ENCODE peak calls at places on chromosomes 16 and 17, in four cellular contexts. One of them, this sample, is unnamed.

GRCh38 chr17:1228752-1229353 is 41.4 kb upstream of the BHLHA9 start:
- DNase-seq in tibial nerve: no peak
- DNase-seq in AG04449: no peak
- DNase-seq in ascending aorta: no peak
- DNase-seq in this sample: no peak

GRCh38 chr17:73197141-73197540 is 4.3 kb downstream of the COG1 start:
- DNase-seq in tibial nerve: no peak
- DNase-seq in AG04449: no peak
- DNase-seq in ascending aorta: no peak
- DNase-seq in this sample: no peak

GRCh38 chr16:47046726-47047602 is 73.5 kb upstream of the DNAJA2 start:
- DNase-seq in tibial nerve: no peak
- DNase-seq in AG04449: no peak
- DNase-seq in ascending aorta: no peak
- DNase-seq in this sample: no peak

GRCh38 chr17:53090770-53091169 is 732.0 kb upstream of the KIF2B start:
- DNase-seq in tibial nerve: no peak
- DNase-seq in AG04449: no peak
- DNase-seq in ascending aorta: no peak
- DNase-seq in this sample: no peak

GRCh38 chr17:80847506-80848230 is 144.0 kb upstream of the CHMP6 start:
- DNase-seq in tibial nerve: no peak
- DNase-seq in AG04449: no peak
- DNase-seq in ascending aorta: no peak
- DNase-seq in this sample: peak; percentile 46

GRCh38 chr17:50580636-50581035 is 20.1 kb downstream of the CACNA1G start:
- DNase-seq in tibial nerve: no peak
- DNase-seq in AG04449: no peak
- DNase-seq in ascending aorta: no peak
- DNase-seq in this sample: no peak

GRCh38 chr16:11627822-11628457 is 40.3 kb upstream of the SNN start:
- DNase-seq in tibial nerve: no peak
- DNase-seq in AG04449: no peak
- DNase-seq in ascending aorta: no peak
- DNase-seq in this sample: no peak

GRCh38 chr17:64327201-64327930 is 63.3 kb downstream of the PECAM1 start:
- DNase-seq in tibial nerve: no peak
- DNase-seq in AG04449: no peak
- DNase-seq in ascending aorta: no peak
- DNase-seq in this sample: no peak

GRCh38 chr16:31402687-31403086 is 9.6 kb downstream of the ITGAD start:
- DNase-seq in tibial nerve: no peak
- DNase-seq in AG04449: no peak
- DNase-seq in ascending aorta: no peak
- DNase-seq in this sample: no peak

GRCh38 chr16:57999971-58000705 is at the start of gene ZNF319:
- DNase-seq in tibial nerve: no peak
- DNase-seq in AG04449: no peak
- DNase-seq in ascending aorta: no peak
- DNase-seq in this sample: no peak

GRCh38 chr17:68777856-68778694 is 176.9 kb upstream of the FAM20A start:
- DNase-seq in tibial nerve: no peak
- DNase-seq in AG04449: no peak
- DNase-seq in ascending aorta: no peak
- DNase-seq in this sample: no peak

GRCh38 chr17:77828749-77829539 is 129.6 kb upstream of the TNRC6C start:
- DNase-seq in tibial nerve: no peak
- DNase-seq in AG04449: no peak
- DNase-seq in ascending aorta: no peak
- DNase-seq in this sample: peak; percentile 37

GRCh38 chr16:23527961-23528634 is 17.8 kb upstream of the GGA2 start:
- DNase-seq in tibial nerve: no peak
- DNase-seq in AG04449: no peak
- DNase-seq in ascending aorta: no peak
- DNase-seq in this sample: no peak

GRCh38 chr17:31093866-31094599 is 744 bp upstream of the NF1 start:
- DNase-seq in tibial nerve: no peak
- DNase-seq in AG04449: no peak
- DNase-seq in ascending aorta: no peak
- DNase-seq in this sample: no peak

GRCh38 chr17:64343833-64344637 is 46.6 kb downstream of the PECAM1 start:
- DNase-seq in tibial nerve: peak; percentile 65
- DNase-seq in AG04449: peak; percentile 24
- DNase-seq in ascending aorta: peak; percentile 45
- DNase-seq in this sample: peak; percentile 73

GRCh38 chr17:79607941-79608728 is 2.7 kb downstream of the RBFOX3 start:
- DNase-seq in tibial nerve: no peak
- DNase-seq in AG04449: no peak
- DNase-seq in ascending aorta: no peak
- DNase-seq in this sample: no peak

GRCh38 chr16:19804538-19805323 is 79.9 kb downstream of the GPRC5B start:
- DNase-seq in tibial nerve: peak; percentile 43
- DNase-seq in AG04449: no peak
- DNase-seq in ascending aorta: peak; percentile 14
- DNase-seq in this sample: peak; percentile 67

GRCh38 chr17:7336240-7337175 is at the start of gene ACAP1:
- DNase-seq in tibial nerve: no peak
- DNase-seq in AG04449: no peak
- DNase-seq in ascending aorta: no peak
- DNase-seq in this sample: no peak

GRCh38 chr16:67150833-67151396 is at the start of gene B3GNT9:
- DNase-seq in tibial nerve: peak; percentile 56
- DNase-seq in AG04449: no peak
- DNase-seq in ascending aorta: no peak
- DNase-seq in this sample: peak; percentile 76

GRCh38 chr16:12539185-12539929 is 264.3 kb downstream of the CPPED1 start:
- DNase-seq in tibial nerve: no peak
- DNase-seq in AG04449: peak; percentile 49
- DNase-seq in ascending aorta: no peak
- DNase-seq in this sample: no peak

GRCh38 chr16:50769-51591 is 2.4 kb downstream of the POLR3K start:
- DNase-seq in tibial nerve: no peak
- DNase-seq in AG04449: no peak
- DNase-seq in ascending aorta: no peak
- DNase-seq in this sample: no peak

GRCh38 chr17:76408037-76408849 is 23.8 kb downstream of the SPHK1 start:
- DNase-seq in tibial nerve: peak; percentile 27
- DNase-seq in AG04449: no peak
- DNase-seq in ascending aorta: no peak
- DNase-seq in this sample: peak; percentile 64

GRCh38 chr17:50184611-50185398 is 16.6 kb downstream of the COL1A1 start:
- DNase-seq in tibial nerve: peak; percentile 75
- DNase-seq in AG04449: no peak
- DNase-seq in ascending aorta: peak; percentile 57
- DNase-seq in this sample: peak; percentile 95

GRCh38 chr17:66076546-66077190 is 115.3 kb downstream of the CEP112 start:
- DNase-seq in tibial nerve: no peak
- DNase-seq in AG04449: no peak
- DNase-seq in ascending aorta: no peak
- DNase-seq in this sample: no peak

GRCh38 chr17:46045639-46046038 is 46.6 kb downstream of the STH start:
- DNase-seq in tibial nerve: no peak
- DNase-seq in AG04449: no peak
- DNase-seq in ascending aorta: no peak
- DNase-seq in this sample: no peak

GRCh38 chr16:12613131-12613991 is 190.3 kb downstream of the CPPED1 start:
- DNase-seq in tibial nerve: no peak
- DNase-seq in AG04449: no peak
- DNase-seq in ascending aorta: no peak
- DNase-seq in this sample: no peak

GRCh38 chr16:55323637-55324490 is at the start of gene IRX6:
- DNase-seq in tibial nerve: no peak
- DNase-seq in AG04449: no peak
- DNase-seq in ascending aorta: no peak
- DNase-seq in this sample: peak; percentile 60

GRCh38 chr16:47065766-47066688 is 77.7 kb downstream of the NETO2 start:
- DNase-seq in tibial nerve: no peak
- DNase-seq in AG04449: no peak
- DNase-seq in ascending aorta: no peak
- DNase-seq in this sample: no peak

GRCh38 chr16:88426018-88426417 is 27.1 kb upstream of the ZFPM1 start:
- DNase-seq in tibial nerve: no peak
- DNase-seq in AG04449: no peak
- DNase-seq in ascending aorta: no peak
- DNase-seq in this sample: no peak

GRCh38 chr17:16491703-16492612 is at the start of gene LRRC75A:
- DNase-seq in tibial nerve: no peak
- DNase-seq in AG04449: no peak
- DNase-seq in ascending aorta: no peak
- DNase-seq in this sample: no peak

GRCh38 chr17:74749262-74750038 is 1.0 kb downstream of the NHERF1 start:
- DNase-seq in tibial nerve: no peak
- DNase-seq in AG04449: no peak
- DNase-seq in ascending aorta: no peak
- DNase-seq in this sample: no peak

GRCh38 chr16:525123-525519 is 2.4 kb upstream of the CAPN15 start:
- DNase-seq in tibial nerve: no peak
- DNase-seq in AG04449: no peak
- DNase-seq in ascending aorta: no peak
- DNase-seq in this sample: no peak

GRCh38 chr16:11229906-11230305 is 26.1 kb downstream of the SOCS1 start:
- DNase-seq in tibial nerve: no peak
- DNase-seq in AG04449: no peak
- DNase-seq in ascending aorta: no peak
- DNase-seq in this sample: no peak

GRCh38 chr16:16884451-16884850 is 505.5 kb downstream of the NPIPA7 start:
- DNase-seq in tibial nerve: no peak
- DNase-seq in AG04449: no peak
- DNase-seq in ascending aorta: no peak
- DNase-seq in this sample: no peak

GRCh38 chr16:3094289-3095027 is 4.6 kb downstream of the ZSCAN10 start:
- DNase-seq in tibial nerve: no peak
- DNase-seq in AG04449: no peak
- DNase-seq in ascending aorta: no peak
- DNase-seq in this sample: no peak

GRCh38 chr17:1390422-1391367 is 9.3 kb downstream of the YWHAE start:
- DNase-seq in tibial nerve: no peak
- DNase-seq in AG04449: no peak
- DNase-seq in ascending aorta: no peak
- DNase-seq in this sample: peak; percentile 40

GRCh38 chr17:61389670-61390478 is 9.8 kb upstream of the TBX2 start:
- DNase-seq in tibial nerve: peak; percentile 50
- DNase-seq in AG04449: no peak
- DNase-seq in ascending aorta: no peak
- DNase-seq in this sample: no peak

GRCh38 chr16:87461466-87461975 is 31.3 kb downstream of the ZCCHC14 start:
- DNase-seq in tibial nerve: peak; percentile 28
- DNase-seq in AG04449: no peak
- DNase-seq in ascending aorta: peak; percentile 38
- DNase-seq in this sample: peak; percentile 83

GRCh38 chr16:13935408-13935807 is 15.5 kb downstream of the ERCC4 start:
- DNase-seq in tibial nerve: no peak
- DNase-seq in AG04449: no peak
- DNase-seq in ascending aorta: no peak
- DNase-seq in this sample: no peak
- TF ChIP-seq CTCF in tibial nerve: no peak
- TF ChIP-seq CTCF in AG04449: peak; percentile 21
- TF ChIP-seq CTCF in ascending aorta: peak; percentile 28
- TF ChIP-seq CTCF in this sample: peak; percentile 10

DNA sequence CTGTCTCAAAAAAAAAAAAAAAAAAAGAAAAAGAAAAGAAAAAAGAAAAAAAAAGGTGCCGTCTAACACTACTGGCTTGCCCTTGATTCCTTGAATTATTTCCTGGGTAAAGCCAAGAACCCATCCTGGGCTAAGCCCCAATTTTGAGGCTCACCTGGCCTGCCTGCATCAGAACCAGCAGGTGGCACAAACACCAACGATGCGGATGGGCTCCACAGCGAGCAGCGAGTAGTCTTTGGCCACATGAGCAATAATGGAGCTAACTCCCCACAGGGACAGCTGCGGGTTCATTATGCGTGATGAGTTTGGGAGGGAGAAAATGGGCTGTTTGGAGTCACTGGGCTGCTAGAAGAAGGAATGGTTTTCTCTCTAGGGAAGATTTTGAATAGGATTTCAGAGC is 91.1 kb downstream of the ASIC2 start:
- DNase-seq in tibial nerve: no peak
- DNase-seq in AG04449: no peak
- DNase-seq in ascending aorta: no peak
- DNase-seq in this sample: peak; percentile 39
- TF ChIP-seq CTCF in tibial nerve: no peak
- TF ChIP-seq CTCF in AG04449: no peak
- TF ChIP-seq CTCF in ascending aorta: no peak
- TF ChIP-seq CTCF in this sample: no peak

DNA sequence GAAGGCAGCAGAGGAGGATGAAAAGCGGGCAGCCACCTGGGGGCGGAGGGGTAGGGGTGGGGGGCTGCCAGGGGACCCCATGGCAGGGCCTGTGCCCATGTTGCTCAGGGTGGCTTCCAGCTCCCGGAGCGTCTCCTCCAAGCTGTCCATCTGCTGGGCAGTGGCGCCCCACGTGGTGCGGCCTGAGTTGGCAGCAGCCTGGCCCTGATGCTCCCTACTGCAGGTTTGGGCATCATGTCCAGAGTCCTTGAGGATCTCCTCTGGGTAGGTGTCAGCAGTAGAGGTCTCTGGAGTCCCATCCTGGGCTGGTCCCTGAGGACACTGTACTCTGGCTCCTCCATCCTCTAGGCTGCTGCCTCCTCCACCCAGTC is 60.9 kb downstream of the SRCIN1 start:
- DNase-seq in tibial nerve: no peak
- DNase-seq in AG04449: no peak
- DNase-seq in ascending aorta: no peak
- DNase-seq in this sample: no peak
- TF ChIP-seq CTCF in tibial nerve: no peak
- TF ChIP-seq CTCF in AG04449: no peak
- TF ChIP-seq CTCF in ascending aorta: no peak
- TF ChIP-seq CTCF in this sample: no peak

GRCh38 chr16:4616047-4616811 is 1.5 kb upstream of the UBALD1 start:
- DNase-seq in tibial nerve: peak; percentile 100
- DNase-seq in AG04449: peak; percentile 97
- DNase-seq in ascending aorta: peak; percentile 100
- DNase-seq in this sample: peak; percentile 100
- TF ChIP-seq CTCF in tibial nerve: peak; percentile 45
- TF ChIP-seq CTCF in AG04449: peak; percentile 56
- TF ChIP-seq CTCF in ascending aorta: peak; percentile 52
- TF ChIP-seq CTCF in this sample: no peak

DNA sequence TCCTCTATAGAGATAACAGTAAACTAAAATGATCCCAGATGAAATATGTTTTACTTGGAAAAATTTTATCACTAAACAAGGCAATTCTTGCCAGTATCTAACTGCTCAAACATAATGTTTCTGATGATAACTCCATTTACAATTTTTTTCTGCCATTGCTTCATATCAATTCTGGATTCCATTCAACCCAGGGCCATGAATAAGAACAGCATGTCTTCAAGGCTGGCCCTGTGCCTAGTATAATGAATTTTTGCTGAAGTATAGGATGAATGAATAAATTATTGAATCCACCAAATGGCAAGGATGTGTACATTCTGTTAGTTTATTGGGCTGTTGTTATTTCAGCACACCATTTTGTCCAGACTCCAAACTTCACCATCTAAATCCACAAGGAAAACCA is 414.6 kb downstream of the HS3ST3B1 start:
- DNase-seq in tibial nerve: no peak
- DNase-seq in AG04449: no peak
- DNase-seq in ascending aorta: no peak
- DNase-seq in this sample: no peak
- TF ChIP-seq CTCF in tibial nerve: no peak
- TF ChIP-seq CTCF in AG04449: no peak
- TF ChIP-seq CTCF in ascending aorta: no peak
- TF ChIP-seq CTCF in this sample: no peak

GRCh38 chr17:18323007-18323406 is 7.9 kb downstream of the SMCR8 start:
- DNase-seq in tibial nerve: no peak
- DNase-seq in AG04449: no peak
- DNase-seq in ascending aorta: no peak
- DNase-seq in this sample: no peak
- TF ChIP-seq CTCF in tibial nerve: no peak
- TF ChIP-seq CTCF in AG04449: no peak
- TF ChIP-seq CTCF in ascending aorta: no peak
- TF ChIP-seq CTCF in this sample: no peak

This sample was measured in tibial artery.